ENCODE peak calls at places on chromosomes 11 and 22, in nine cellular contexts. H, U, D, F, V, O, Y, K and B are unnamed samples. For H3K27me3, the result is how much of the 10 kb centered on the place peaks cover.

GRCh38 chr11:58575377-58576020 is at the start of gene LPXN:
- DNase-seq in H (no peak), U (no peak), D (peak), F (peak), V (no peak), O (no peak), Y (no peak), K (no peak), B (peak)

GRCh38 chr22:44797181-44797720 is 44.9 kb downstream of the ARHGAP8 start:
- DNase-seq in H (no peak), U (no peak), D (no peak), F (no peak), V (no peak), O (no peak), Y (no peak), K (no peak), B (no peak)

GRCh38 chr11:66188580-66188979 is 79.9 kb upstream of the RAB1B start:
- DNase-seq in H (no peak), U (no peak), D (no peak), F (no peak), V (no peak), O (no peak), Y (no peak), K (no peak), B (no peak)

GRCh38 chr11:34473603-34474169 is 35.0 kb downstream of the CAT start:
- DNase-seq in H (no peak), U (no peak), D (no peak), F (no peak), V (no peak), O (no peak), Y (no peak), K (no peak), B (no peak)

GRCh38 chr22:38989461-38989860 is 7.3 kb downstream of the APOBEC3B start:
- DNase-seq in H (no peak), U (no peak), D (no peak), F (no peak), V (no peak), O (no peak), Y (no peak), K (no peak), B (no peak)

GRCh38 chr11:63919267-63920125 is 2.5 kb upstream of the RCOR2 start:
- DNase-seq in H (peak), U (no peak), D (no peak), F (peak), V (no peak), O (peak), Y (no peak), K (peak), B (no peak)

GRCh38 chr11:119752324-119752723 is 23.3 kb upstream of the NECTIN1 start:
- DNase-seq in H (no peak), U (no peak), D (no peak), F (no peak), V (no peak), O (no peak), Y (no peak), K (no peak), B (no peak)

GRCh38 chr22:49788492-49788891 is 39.2 kb downstream of the BRD1 start:
- DNase-seq in H (peak), U (no peak), D (peak), F (peak), V (no peak), O (no peak), Y (peak), K (no peak), B (no peak)

GRCh38 chr11:13051257-13051656 is 42.1 kb downstream of the RASSF10 start:
- DNase-seq in H (no peak), U (no peak), D (no peak), F (no peak), V (no peak), O (no peak), Y (no peak), K (no peak), B (no peak)

GRCh38 chr11:132452616-132453015 is 1079.7 kb downstream of the OPCML start:
- DNase-seq in H (no peak), U (no peak), D (no peak), F (no peak), V (no peak), O (no peak), Y (no peak), K (no peak), B (no peak)

GRCh38 chr11:31806186-31806943 is 4.8 kb downstream of the PAX6 start:
- DNase-seq in H (no peak), U (no peak), D (no peak), F (no peak), V (no peak), O (peak), Y (no peak), K (peak), B (no peak)

GRCh38 chr11:8183136-8183535 is 14.3 kb upstream of the RIC3 start:
- DNase-seq in H (no peak), U (no peak), D (no peak), F (no peak), V (no peak), O (no peak), Y (no peak), K (no peak), B (no peak)

GRCh38 chr11:124402326-124402922 is 3.6 kb upstream of the OR8B3 start:
- DNase-seq in H (peak), U (no peak), D (peak), F (peak), V (no peak), O (no peak), Y (peak), K (peak), B (peak)

GRCh38 chr11:44189986-44190882 is 94.8 kb downstream of the EXT2 start:
- DNase-seq in H (no peak), U (no peak), D (no peak), F (no peak), V (no peak), O (no peak), Y (no peak), K (no peak), B (no peak)

GRCh38 chr11:75195164-75195962 is 44.5 kb downstream of the SLCO2B1 start:
- DNase-seq in H (no peak), U (no peak), D (peak), F (peak), V (no peak), O (no peak), Y (peak), K (no peak), B (no peak)

GRCh38 chr11:8906629-8907028 is 4.4 kb upstream of the AKIP1 start:
- DNase-seq in H (no peak), U (no peak), D (no peak), F (no peak), V (no peak), O (no peak), Y (no peak), K (no peak), B (no peak)

GRCh38 chr22:18091916-18092526 is 14.2 kb downstream of the PEX26 start:
- DNase-seq in H (peak), U (peak), D (peak), F (peak), V (no peak), O (peak), Y (peak), K (no peak), B (peak)

GRCh38 chr22:20057596-20058268 is 22.3 kb upstream of the DGCR8 start:
- DNase-seq in H (no peak), U (no peak), D (no peak), F (no peak), V (no peak), O (peak), Y (no peak), K (no peak), B (no peak)

GRCh38 chr11:17730137-17730536 is 4.4 kb upstream of the KCNC1 start:
- DNase-seq in H (no peak), U (no peak), D (no peak), F (no peak), V (no peak), O (peak), Y (no peak), K (no peak), B (no peak)

GRCh38 chr11:10324474-10324873 is 19.6 kb downstream of the ADM start:
- DNase-seq in H (no peak), U (no peak), D (no peak), F (no peak), V (no peak), O (no peak), Y (no peak), K (no peak), B (no peak)

GRCh38 chr11:57648791-57649735 is 649 bp downstream of the YPEL4 start:
- DNase-seq in H (no peak), U (peak), D (no peak), F (no peak), V (no peak), O (no peak), Y (no peak), K (peak), B (no peak)

GRCh38 chr11:25734592-25735211 is 597.2 kb upstream of the ANO3 start:
- DNase-seq in H (no peak), U (no peak), D (no peak), F (no peak), V (no peak), O (no peak), Y (no peak), K (peak), B (no peak)

GRCh38 chr11:133988686-133989410 is 32.1 kb upstream of the IGSF9B start:
- DNase-seq in H (no peak), U (no peak), D (no peak), F (no peak), V (no peak), O (no peak), Y (no peak), K (no peak), B (no peak)

GRCh38 chr11:130436171-130436570 is 7.8 kb upstream of the ADAMTS8 start:
- DNase-seq in H (no peak), U (no peak), D (no peak), F (no peak), V (no peak), O (no peak), Y (no peak), K (no peak), B (no peak)

GRCh38 chr11:134583397-134583990 is 171.5 kb upstream of the B3GAT1 start:
- DNase-seq in H (no peak), U (no peak), D (no peak), F (no peak), V (no peak), O (no peak), Y (no peak), K (no peak), B (no peak)

GRCh38 chr11:104134760-104135159 is 29.2 kb downstream of the PDGFD start:
- DNase-seq in H (no peak), U (no peak), D (peak), F (no peak), V (no peak), O (no peak), Y (no peak), K (no peak), B (no peak)

GRCh38 chr22:50656122-50657070 is 16.2 kb upstream of the SHANK3 start:
- DNase-seq in H (no peak), U (no peak), D (peak), F (no peak), V (no peak), O (no peak), Y (peak), K (no peak), B (no peak)

GRCh38 chr22:49963647-49964026 is 3.1 kb downstream of the PIM3 start:
- DNase-seq in H (peak), U (peak), D (peak), F (peak), V (no peak), O (no peak), Y (peak), K (no peak), B (no peak)

GRCh38 chr11:70569173-70569890 is 171.0 kb downstream of the CTTN start:
- DNase-seq in H (no peak), U (no peak), D (no peak), F (no peak), V (no peak), O (no peak), Y (no peak), K (no peak), B (no peak)

GRCh38 chr11:72970557-72971118 is 156.4 kb downstream of the ATG16L2 start:
- DNase-seq in H (no peak), U (no peak), D (peak), F (no peak), V (no peak), O (no peak), Y (no peak), K (no peak), B (no peak)

GRCh38 chr11:115324569-115325432 is 179.4 kb downstream of the CADM1 start:
- DNase-seq in H (peak), U (peak), D (peak), F (peak), V (no peak), O (no peak), Y (no peak), K (peak), B (peak)

GRCh38 chr11:73995247-73995646 is 12.6 kb upstream of the UCP2 start:
- DNase-seq in H (no peak), U (no peak), D (no peak), F (no peak), V (no peak), O (no peak), Y (no peak), K (no peak), B (peak)

GRCh38 chr11:34234086-34234740 is 123.6 kb downstream of the ABTB2 start:
- DNase-seq in H (peak), U (no peak), D (peak), F (peak), V (no peak), O (peak), Y (no peak), K (peak), B (peak)

GRCh38 chr11:84740050-84740449 is 887.1 kb downstream of the DLG2 start:
- DNase-seq in H (no peak), U (no peak), D (no peak), F (no peak), V (no peak), O (no peak), Y (no peak), K (no peak), B (no peak)

GRCh38 chr11:83459802-83460201 is 173.6 kb upstream of the CCDC90B start:
- DNase-seq in H (no peak), U (no peak), D (no peak), F (no peak), V (no peak), O (no peak), Y (no peak), K (no peak), B (no peak)

GRCh38 chr22:42376721-42377177 is 55.5 kb downstream of the NFAM1 start:
- DNase-seq in H (peak), U (peak), D (peak), F (peak), V (no peak), O (no peak), Y (no peak), K (peak), B (no peak)

GRCh38 chr11:12800032-12800671 is 125.9 kb downstream of the TEAD1 start:
- DNase-seq in H (peak), U (no peak), D (no peak), F (peak), V (no peak), O (no peak), Y (no peak), K (peak), B (no peak)

GRCh38 chr11:61737636-61738386 is 14.6 kb upstream of the MYRF start:
- DNase-seq in H (no peak), U (no peak), D (no peak), F (no peak), V (no peak), O (no peak), Y (no peak), K (no peak), B (no peak)

GRCh38 chr11:61734767-61735166 is 17.7 kb upstream of the MYRF start:
- DNase-seq in H (no peak), U (no peak), D (no peak), F (no peak), V (no peak), O (no peak), Y (no peak), K (no peak), B (no peak)

GRCh38 chr11:61735391-61735790 is 17.0 kb upstream of the MYRF start:
- DNase-seq in H (no peak), U (no peak), D (no peak), F (no peak), V (no peak), O (no peak), Y (no peak), K (no peak), B (no peak)

GRCh38 chr11:61737131-61737530 is 15.3 kb upstream of the MYRF start:
- DNase-seq in H (no peak), U (no peak), D (no peak), F (no peak), V (no peak), O (no peak), Y (no peak), K (peak), B (no peak)

GRCh38 chr11:61736310-61736709 is 16.1 kb upstream of the MYRF start:
- DNase-seq in H (no peak), U (no peak), D (no peak), F (no peak), V (no peak), O (no peak), Y (no peak), K (no peak), B (no peak)
- H3K4me3 ChIP-seq in H (no peak), U (no peak), D (no peak), F (no peak), V (no peak), O (no peak), Y (no peak), K (no peak), B (no peak)

GRCh38 chr11:125679837-125680236 is 810 bp downstream of the ACRV1 start:
- DNase-seq in H (no peak), U (no peak), D (no peak), F (no peak), V (no peak), O (no peak), Y (no peak), K (no peak), B (no peak)

GRCh38 chr11:125680747-125681146 is at the start of gene ACRV1:
- DNase-seq in H (no peak), U (no peak), D (no peak), F (no peak), V (no peak), O (no peak), Y (no peak), K (no peak), B (no peak)

GRCh38 chr11:125675196-125675595 is 5.5 kb downstream of the ACRV1 start:
- DNase-seq in H (no peak), U (no peak), D (no peak), F (no peak), V (no peak), O (no peak), Y (no peak), K (no peak), B (no peak)

GRCh38 chr11:125674210-125674609 is 6.4 kb downstream of the ACRV1 start:
- DNase-seq in H (no peak), U (no peak), D (no peak), F (no peak), V (no peak), O (no peak), Y (no peak), K (no peak), B (no peak)

DNA sequence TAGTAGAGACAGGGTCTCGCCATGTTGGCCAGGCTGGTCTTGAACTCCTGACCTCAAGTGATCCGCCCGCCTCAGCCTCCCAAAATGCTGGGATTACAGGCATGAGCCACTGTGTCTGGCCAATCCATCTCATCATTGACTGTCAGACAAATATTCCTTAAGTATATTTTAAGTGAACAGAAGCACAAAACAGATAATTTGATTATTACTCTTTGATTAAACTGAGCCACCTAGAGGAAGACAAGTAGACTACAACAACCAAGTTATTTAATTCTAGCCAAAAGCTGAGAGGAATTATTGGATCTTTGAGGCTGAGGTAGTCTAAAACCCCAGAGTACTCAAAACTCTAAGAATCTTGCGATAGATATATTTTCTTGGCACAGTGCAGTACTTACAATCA is 1.2 kb downstream of the ACRV1 start:
- DNase-seq in H (no peak), U (no peak), D (no peak), F (no peak), V (no peak), O (no peak), Y (no peak), K (peak), B (no peak)
- TF ChIP-seq CTCF in H (no peak), U (no peak), D (no peak), F (no peak), V (no peak), O (peak), Y (peak), K (no peak), B (peak)

GRCh38 chr22:48347311-48347710 is 1480.4 kb downstream of the BRD1 start:
- DNase-seq in H (no peak), U (no peak), D (no peak), F (no peak), V (no peak), O (no peak), Y (no peak), K (no peak), B (no peak)
- H3K27me3 ChIP-seq in H (under half), U (under half), D (under half), F (under half), V (under half), O (under half), Y (under half), K (under half), B (under half)

GRCh38 chr11:110023711-110024110 is 69.5 kb upstream of the ZC3H12C start:
- DNase-seq in H (no peak), U (no peak), D (no peak), F (no peak), V (no peak), O (no peak), Y (no peak), K (no peak), B (no peak)
- H3K4me3 ChIP-seq in H (no peak), U (no peak), D (no peak), F (no peak), V (no peak), O (no peak), Y (no peak), K (no peak), B (no peak)

GRCh38 chr11:59615637-59616395 is at the start of gene OSBP:
- DNase-seq in H (peak), U (peak), D (peak), F (peak), V (peak), O (peak), Y (peak), K (peak), B (peak)
- TF ChIP-seq CTCF in H (peak), U (no peak), D (no peak), F (no peak), V (no peak), O (peak), Y (no peak), K (no peak), B (no peak)